ENCODE peak calls at places on chromosomes 13 and 19, in six cellular contexts. G is colonic mucosa; L is esophagus squamous epithelium; I is left ventricle myocardium inferior; O is endodermal cell; P is CD4-positive, alpha-beta memory T cell. A is an unnamed sample.

GRCh38 chr19:39405930-39406655 is 554 bp upstream of the ZFP36 start:
- DNase-seq in G (peak; percentile 78), L (peak; percentile 56), I (no peak), O (peak; percentile 66), P (peak; percentile 87), A (peak; percentile 57)

GRCh38 chr13:30725331-30726085 is 9.8 kb upstream of the ALOX5AP start:
- DNase-seq in G (no peak), L (no peak), I (no peak), O (peak; percentile 5), P (no peak), A (no peak)

GRCh38 chr13:34640931-34641330 is 301.1 kb upstream of the NBEA start:
- DNase-seq in G (no peak), L (no peak), I (no peak), O (peak; percentile 44), P (no peak), A (no peak)

GRCh38 chr19:17420267-17420924 is 549 bp downstream of the MVB12A start:
- DNase-seq in G (peak; percentile 47), L (no peak), I (peak; percentile 23), O (peak; percentile 80), P (no peak), A (peak; percentile 29)

GRCh38 chr13:30395192-30396158 is 26.8 kb upstream of the UBE2L5 start:
- DNase-seq in G (peak; percentile 96), L (peak; percentile 82), I (peak; percentile 86), O (peak; percentile 85), P (peak; percentile 75), A (peak; percentile 97)

GRCh38 chr13:103250071-103250470 is 183.9 kb upstream of the SLC10A2 start:
- DNase-seq in G (no peak), L (no peak), I (no peak), O (no peak), P (no peak), A (no peak)

GRCh38 chr19:29675650-29676186 is 10.5 kb downstream of the PLEKHF1 start:
- DNase-seq in G (no peak), L (no peak), I (no peak), O (no peak), P (no peak), A (no peak)

GRCh38 chr19:52648336-52648990 is 10.3 kb upstream of the ZNF83 start:
- DNase-seq in G (no peak), L (no peak), I (no peak), O (no peak), P (no peak), A (no peak)

GRCh38 chr19:45884682-45885555 is 1.0 kb downstream of the IRF2BP1 start:
- DNase-seq in G (no peak), L (no peak), I (no peak), O (peak; percentile 75), P (no peak), A (no peak)

GRCh38 chr13:45769072-45769471 is 67.0 kb downstream of the CBY2 start:
- DNase-seq in G (no peak), L (no peak), I (no peak), O (peak; percentile 59), P (no peak), A (no peak)

GRCh38 chr13:78764665-78765064 is 105.7 kb upstream of the OBI1 start:
- DNase-seq in G (no peak), L (no peak), I (no peak), O (peak; percentile 60), P (no peak), A (no peak)

GRCh38 chr19:928471-929259 is 2.8 kb downstream of the ARID3A start:
- DNase-seq in G (no peak), L (no peak), I (no peak), O (peak; percentile 78), P (no peak), A (no peak)

GRCh38 chr13:52695856-52696255 is 43.2 kb downstream of the SUGT1 start:
- DNase-seq in G (no peak), L (no peak), I (no peak), O (no peak), P (no peak), A (no peak)

GRCh38 chr19:15253076-15253475 is 20.8 kb upstream of the EPHX3 start:
- DNase-seq in G (no peak), L (no peak), I (no peak), O (no peak), P (no peak), A (no peak)
- H3K4me1 ChIP-seq in G (peaks cover 9% of the 10 kb centered on the region), L (peaks cover 51% of the 10 kb centered on the region), I (peaks cover 68% of the 10 kb centered on the region), O (no peaks in the 10 kb centered on the region), P (no peaks in the 10 kb centered on the region), A (peaks cover 4% of the 10 kb centered on the region)

DNA sequence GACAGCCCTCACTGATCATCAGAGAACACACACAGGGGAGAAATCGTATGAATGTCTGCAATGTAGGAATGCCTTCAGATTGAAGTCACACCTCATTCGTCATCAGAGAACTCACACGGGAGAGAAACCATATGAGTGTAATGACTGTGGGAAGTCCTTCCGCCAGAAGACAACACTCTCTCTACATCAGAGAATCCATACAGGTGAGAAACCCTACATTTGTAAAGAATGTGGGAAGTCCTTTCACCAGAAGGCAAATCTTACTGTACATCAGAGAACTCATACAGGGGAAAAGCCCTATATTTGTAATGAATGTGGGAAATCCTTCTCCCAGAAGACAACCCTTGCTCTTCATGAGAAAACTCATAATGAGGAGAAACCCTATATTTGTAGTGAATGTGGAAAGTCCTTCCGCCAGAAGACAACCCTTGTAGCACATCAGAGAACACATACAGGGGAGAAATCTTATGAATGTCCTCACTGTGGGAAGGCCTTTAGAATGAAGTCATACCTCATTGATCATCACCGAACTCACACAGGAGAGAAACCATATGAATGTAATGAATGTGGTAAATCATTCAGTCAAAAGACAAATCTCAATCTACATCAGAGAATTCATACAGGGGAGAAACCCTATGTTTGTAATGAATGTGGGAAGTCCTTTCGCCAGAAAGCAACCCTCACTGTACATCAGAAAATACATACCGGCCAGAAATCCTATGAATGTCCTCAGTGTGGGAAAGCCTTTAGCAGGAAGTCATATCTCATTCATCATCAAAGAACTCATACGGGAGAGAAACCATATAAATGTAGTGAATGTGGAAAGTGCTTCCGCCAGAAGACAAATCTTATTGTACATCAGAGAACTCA is 32.5 kb downstream of the ZNF567 start:
- DNase-seq in G (no peak), L (no peak), I (no peak), O (no peak), P (no peak), A (no peak)
- H3K36me3 ChIP-seq in G (peaks cover 14% of the 10 kb centered on the region), L (peaks cover 32% of the 10 kb centered on the region), I (peaks cover 100% of the 10 kb centered on the region), O (peaks cover 80% of the 10 kb centered on the region), P (peaks cover 36% of the 10 kb centered on the region), A (peaks cover 25% of the 10 kb centered on the region)

DNA sequence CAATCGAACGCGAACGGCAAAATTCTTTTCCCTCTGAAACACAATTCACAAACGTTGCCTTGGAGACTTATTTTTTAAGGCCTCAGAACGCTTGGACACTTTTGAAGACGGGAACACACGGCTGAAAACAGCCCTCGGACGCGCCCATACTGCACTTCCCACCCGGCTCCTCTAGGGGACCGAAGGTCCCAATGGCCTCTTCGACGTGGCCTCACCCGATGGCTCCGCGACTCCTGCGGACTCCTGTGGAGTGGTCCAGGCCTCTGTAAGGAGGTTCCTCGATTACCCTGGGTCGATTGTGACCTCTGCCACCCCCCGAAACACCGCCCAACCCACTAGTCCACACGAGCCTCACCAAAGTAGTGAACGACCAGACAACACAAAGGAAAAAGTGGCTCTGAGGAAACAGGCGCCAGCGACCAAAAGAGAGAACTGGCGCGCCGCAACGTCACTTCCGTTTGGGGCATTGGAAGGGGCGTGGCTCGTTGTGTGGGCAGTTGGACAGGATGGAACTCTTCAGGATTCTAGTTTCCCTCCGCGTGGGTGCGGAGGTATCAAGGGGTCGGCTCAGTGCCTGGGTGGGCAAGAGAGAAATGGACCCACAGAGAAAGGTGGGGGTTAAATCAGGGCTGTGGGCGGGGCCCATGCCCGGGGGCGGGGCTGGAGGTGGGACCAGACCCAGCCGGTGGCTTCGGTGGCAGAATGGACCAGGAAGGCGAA is at the start of gene ZNF560:
- DNase-seq in G (no peak), L (no peak), I (no peak), O (peak; percentile 55), P (no peak), A (no peak)
- H3K27ac ChIP-seq in G (no peak within 1 kb of the TSS), L (no peak within 1 kb of the TSS), I (no peak within 1 kb of the TSS), O (no peak within 1 kb of the TSS), P (no peak within 1 kb of the TSS), A (no peak within 1 kb of the TSS)

GRCh38 chr19:11087870-11088507 is 1.3 kb upstream of the LDLR start:
- DNase-seq in G (no peak), L (no peak), I (no peak), O (no peak), P (no peak), A (no peak)
- H3K4me1 ChIP-seq in G (no peaks in the 10 kb centered on the region), L (peaks cover 69% of the 10 kb centered on the region), I (peaks cover 67% of the 10 kb centered on the region), O (peaks cover 11% of the 10 kb centered on the region), P (peaks cover 53% of the 10 kb centered on the region), A (peaks cover 5% of the 10 kb centered on the region)

DNA sequence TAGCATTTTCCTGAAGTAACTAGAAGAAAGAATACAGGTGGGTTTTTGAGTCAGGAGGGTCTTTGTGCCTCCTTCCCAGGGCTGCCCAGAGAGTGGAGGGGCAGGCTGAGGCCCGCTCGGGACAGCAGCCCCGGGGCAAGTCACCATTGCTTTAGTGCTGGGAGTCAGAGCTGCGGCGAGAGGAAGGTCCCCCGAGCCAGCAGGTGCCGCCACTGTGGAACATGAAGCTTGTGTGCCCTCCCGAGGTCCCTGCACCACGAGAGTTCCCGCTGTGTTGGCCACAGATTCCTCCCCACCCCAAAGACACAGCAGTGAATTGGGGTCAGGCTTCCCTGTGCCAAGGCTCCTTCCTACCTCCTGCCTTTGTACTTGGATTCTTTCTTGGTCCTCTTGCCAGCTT is 50.9 kb upstream of the TEX29 start:
- DNase-seq in G (no peak), L (no peak), I (no peak), O (peak; percentile 59), P (no peak), A (no peak)
- H3K36me3 ChIP-seq in G (no peaks in the 10 kb centered on the region), L (no peaks in the 10 kb centered on the region), I (peaks cover 60% of the 10 kb centered on the region), O (peaks cover 43% of the 10 kb centered on the region), P (peaks cover 38% of the 10 kb centered on the region), A (peaks cover 6% of the 10 kb centered on the region)

GRCh38 chr19:8501968-8502367 is 472 bp downstream of the PRAM1 start:
- DNase-seq in G (no peak), L (no peak), I (no peak), O (peak; percentile 49), P (no peak), A (no peak)

GRCh38 chr19:8504171-8504570 is 1.7 kb upstream of the PRAM1 start:
- DNase-seq in G (no peak), L (no peak), I (no peak), O (no peak), P (no peak), A (no peak)

GRCh38 chr19:8505680-8506401 is 3.4 kb upstream of the PRAM1 start:
- DNase-seq in G (peak; percentile 85), L (no peak), I (peak; percentile 85), O (peak; percentile 94), P (peak; percentile 60), A (peak; percentile 66)

GRCh38 chr19:8501547-8501946 is 893 bp downstream of the PRAM1 start:
- DNase-seq in G (no peak), L (no peak), I (no peak), O (peak; percentile 45), P (no peak), A (no peak)

GRCh38 chr19:8503506-8503905 is 1.1 kb upstream of the PRAM1 start:
- DNase-seq in G (no peak), L (no peak), I (no peak), O (no peak), P (no peak), A (no peak)
- H3K27ac ChIP-seq in G (no peak overlapping the region), L (no peak overlapping the region), I (no peak overlapping the region), O (no peak overlapping the region), P (no peak overlapping the region), A (no peak overlapping the region)

GRCh38 chr13:106566682-106567420 is 1.1 kb downstream of the ARGLU1 start:
- DNase-seq in G (peak; percentile 77), L (peak; percentile 19), I (peak; percentile 59), O (peak; percentile 79), P (peak; percentile 17), A (peak; percentile 70)
- H3K4me1 ChIP-seq in G (peaks cover 9% of the 10 kb centered on the region), L (peaks cover 33% of the 10 kb centered on the region), I (peaks cover 76% of the 10 kb centered on the region), O (no peaks in the 10 kb centered on the region), P (peaks cover 66% of the 10 kb centered on the region), A (peaks cover 5% of the 10 kb centered on the region)

A was measured in small intestine.